ENCODE peak calls at places on chromosome 15, in six cellular contexts. H, I, E, F, T and A are unnamed samples.

GRCh38 chr15:79248183-79248582 is 34.3 kb upstream of the ANKRD34C start:
- DNase-seq in F (no peak), E (no peak), I (no peak), T (no peak), H (no peak), A (no peak)

GRCh38 chr15:60708684-60709083 is 229.7 kb upstream of the ICE2 start:
- DNase-seq in I (no peak), F (no peak), T (no peak), H (no peak), E (no peak), A (no peak)

GRCh38 chr15:77974098-77974414 is 103.5 kb downstream of the TBC1D2B start:
- DNase-seq in H (peak; percentile 66), F (peak; percentile 77), T (no peak), I (no peak), E (no peak), A (peak; percentile 57)

GRCh38 chr15:81235781-81236507 is 39.3 kb downstream of the IL16 start:
- DNase-seq in H (no peak), E (no peak), F (no peak), I (no peak), T (no peak), A (no peak)

GRCh38 chr15:62878070-62878469 is 164.5 kb upstream of the TPM1 start:
- DNase-seq in H (no peak), T (no peak), E (no peak), I (no peak), F (no peak), A (no peak)

GRCh38 chr15:60788514-60789091 is 309.7 kb upstream of the ICE2 start:
- DNase-seq in H (no peak), F (no peak), T (no peak), I (no peak), E (no peak), A (no peak)

GRCh38 chr15:29139540-29140459 is 129.8 kb downstream of the NSMCE3 start:
- DNase-seq in I (no peak), F (peak; percentile 38), T (peak; percentile 16), H (peak; percentile 82), E (peak; percentile 85), A (peak; percentile 61)

GRCh38 chr15:60215225-60215963 is 182.4 kb downstream of the ANXA2 start:
- DNase-seq in F (no peak), I (no peak), E (no peak), H (no peak), T (no peak), A (no peak)

GRCh38 chr15:35279811-35280210 is 194.7 kb upstream of the NANOGP8 start:
- DNase-seq in F (no peak), H (no peak), E (no peak), I (no peak), T (no peak), A (no peak)

GRCh38 chr15:38414351-38414750 is 39.6 kb upstream of the FAM98B start:
- DNase-seq in F (peak; percentile 48), H (no peak), T (peak; percentile 23), I (no peak), E (no peak), A (peak; percentile 41)

GRCh38 chr15:70196314-70197291 is 98.9 kb upstream of the TLE3 start:
- DNase-seq in F (peak; percentile 34), I (no peak), T (no peak), H (no peak), E (peak; percentile 74), A (peak; percentile 60)

GRCh38 chr15:25985179-25985578 is 122.1 kb upstream of the ATP10A start:
- DNase-seq in T (no peak), F (no peak), H (no peak), I (no peak), E (no peak), A (no peak)

GRCh38 chr15:77120576-77120975 is 49.7 kb upstream of the TSPAN3 start:
- DNase-seq in H (no peak), F (no peak), I (no peak), T (no peak), E (no peak), A (no peak)

GRCh38 chr15:66105286-66105984 is 148.1 kb downstream of the MEGF11 start:
- DNase-seq in E (no peak), H (no peak), F (no peak), T (no peak), I (no peak), A (no peak)

GRCh38 chr15:38430106-38430760 is 23.7 kb upstream of the FAM98B start:
- DNase-seq in H (no peak), F (no peak), I (no peak), E (no peak), T (no peak), A (no peak)

GRCh38 chr15:67035886-67036285 is 29.5 kb upstream of the SMAD3 start:
- DNase-seq in H (no peak), E (no peak), I (no peak), F (no peak), T (no peak), A (no peak)

GRCh38 chr15:43287254-43287653 is 20.5 kb upstream of the TGM5 start:
- DNase-seq in I (no peak), T (no peak), F (no peak), E (no peak), H (no peak), A (no peak)

GRCh38 chr15:35697549-35698299 is 151.8 kb upstream of the DPH6 start:
- DNase-seq in I (no peak), T (no peak), H (no peak), F (no peak), E (no peak), A (peak; percentile 16)

GRCh38 chr15:45635191-45635638 is 386 bp downstream of the SQOR start:
- DNase-seq in H (peak; percentile 94), E (peak; percentile 33), T (no peak), F (peak; percentile 73), I (no peak), A (peak; percentile 82)

GRCh38 chr15:80246425-80246894 is 5.6 kb downstream of the CTXND1 start:
- DNase-seq in E (no peak), I (no peak), T (no peak), F (peak; percentile 50), H (no peak), A (no peak)

GRCh38 chr15:69126054-69126469 is 34.4 kb upstream of the GLCE start:
- DNase-seq in I (no peak), T (no peak), H (no peak), F (no peak), E (no peak), A (no peak)

GRCh38 chr15:51874751-51875644 is 45.5 kb downstream of the TMOD3 start:
- DNase-seq in H (no peak), F (peak; percentile 31), E (no peak), I (no peak), T (peak; percentile 89), A (peak; percentile 48)

GRCh38 chr15:84789762-84790161 is 27.4 kb upstream of the ALPK3 start:
- DNase-seq in F (no peak), I (no peak), E (no peak), H (no peak), T (no peak), A (no peak)

GRCh38 chr15:92833493-92834271 is 66.4 kb upstream of the CHD2 start:
- DNase-seq in E (no peak), T (no peak), I (no peak), H (no peak), F (no peak), A (no peak)

GRCh38 chr15:63473007-63473748 is 31.2 kb upstream of the USP3 start:
- DNase-seq in H (no peak), I (no peak), T (no peak), F (no peak), E (no peak), A (no peak)

GRCh38 chr15:89693696-89694095 is 3.1 kb downstream of the WDR93 start:
- DNase-seq in F (no peak), E (no peak), H (no peak), I (no peak), T (no peak), A (no peak)

GRCh38 chr15:89685995-89686394 is 4.6 kb downstream of the PEX11A start:
- DNase-seq in T (no peak), F (no peak), E (no peak), H (no peak), I (no peak), A (no peak)

GRCh38 chr15:89686522-89686921 is 4.0 kb downstream of the PEX11A start:
- DNase-seq in I (no peak), E (no peak), H (no peak), F (no peak), T (no peak), A (no peak)

GRCh38 chr15:89695198-89695597 is 4.6 kb downstream of the WDR93 start:
- DNase-seq in H (no peak), I (no peak), E (no peak), T (no peak), F (no peak), A (no peak)

GRCh38 chr15:89690276-89691218 is at the start of the genes PEX11A and WDR93:
- DNase-seq in F (peak; percentile 90), H (peak; percentile 93), T (peak; percentile 59), E (peak; percentile 73), I (no peak), A (peak; percentile 90)
- TF ChIP-seq POLR2AphosphoS5 in F (peak; percentile 54), H (peak; percentile 77), T (peak; percentile 88), E (no peak), I (peak; percentile 52), A (peak; percentile 95)

DNA sequence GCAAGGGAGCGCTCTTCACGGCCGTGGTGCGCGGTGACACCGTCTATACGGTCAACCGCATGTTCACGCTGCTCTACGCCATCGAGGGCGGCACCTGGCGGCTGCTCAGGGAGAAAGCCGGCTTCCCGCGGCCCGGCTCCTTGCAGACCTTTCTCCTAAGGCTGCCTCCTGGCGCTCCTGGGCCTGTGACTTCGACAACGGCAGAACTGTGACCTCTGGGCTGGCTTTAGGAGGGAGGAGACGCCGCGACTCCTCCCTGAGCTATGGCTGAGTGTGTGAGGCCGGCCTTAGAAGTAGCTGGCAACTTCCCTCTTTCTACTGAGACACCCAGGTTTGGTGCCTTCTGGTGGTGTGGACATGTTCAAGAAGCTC is 1.4 kb downstream of the KBTBD13 start:
- DNase-seq in T (peak; percentile 48), F (peak; percentile 79), I (no peak), H (peak; percentile 82), E (no peak), A (peak; percentile 89)
- TF ChIP-seq POLR2AphosphoS5 in T (no peak), F (no peak), I (no peak), H (peak; percentile 37), E (no peak), A (no peak)

GRCh38 chr15:40108855-40109735 is at the start of gene BMF:
- DNase-seq in I (peak; percentile 93), T (peak; percentile 99), E (peak; percentile 93), H (peak; percentile 99), F (peak; percentile 100), A (peak; percentile 100)
- TF ChIP-seq POLR2AphosphoS5 in I (peak; percentile 50), T (peak; percentile 38), E (no peak), H (peak; percentile 94), F (peak; percentile 91), A (peak; percentile 84)

GRCh38 chr15:41937568-41937923 is 34.8 kb downstream of the EHD4 start:
- DNase-seq in E (no peak), F (no peak), I (no peak), H (no peak), T (no peak), A (no peak)

GRCh38 chr15:41936155-41936554 is 36.2 kb downstream of the EHD4 start:
- DNase-seq in H (no peak), I (no peak), F (no peak), T (no peak), E (no peak), A (no peak)

GRCh38 chr15:41935566-41936020 is 36.8 kb downstream of the EHD4 start:
- DNase-seq in H (no peak), T (no peak), I (no peak), F (no peak), E (no peak), A (no peak)

GRCh38 chr15:41934843-41935242 is 37.5 kb downstream of the EHD4 start:
- DNase-seq in F (peak; percentile 46), I (peak; percentile 2), H (peak; percentile 91), E (no peak), T (no peak), A (peak; percentile 61)

GRCh38 chr15:41936649-41937567 is 35.4 kb downstream of the EHD4 start:
- DNase-seq in F (peak; percentile 48), E (no peak), H (peak; percentile 86), I (no peak), T (no peak), A (peak; percentile 46)
- TF ChIP-seq POLR2AphosphoS5 in F (no peak), E (peak; percentile 71), H (peak; percentile 61), I (no peak), T (no peak), A (no peak)